ENCODE peak calls at places on chromosomes 16 and 17, in six cellular contexts. U, F, X, H, G and S are unnamed samples. For H3K27me3, the result is how much of the 10 kb centered on the place peaks cover.

GRCh38 chr17:40545660-40546059 is 19.6 kb downstream of the CCR7 start:
- DNase-seq in U (no peak), F (no peak), X (no peak), G (peak), H (no peak), S (no peak)

GRCh38 chr16:12613131-12613991 is 190.3 kb downstream of the CPPED1 start:
- DNase-seq in U (peak), X (no peak), H (no peak), F (peak), G (peak), S (no peak)

GRCh38 chr17:8210761-8211458 is 535 bp upstream of the AURKB start:
- DNase-seq in F (no peak), G (no peak), H (no peak), X (peak), U (no peak), S (peak)

GRCh38 chr17:62627219-62627903 is at the start of gene MRC2:
- DNase-seq in G (peak), U (peak), X (peak), F (peak), H (peak), S (peak)

GRCh38 chr16:59899940-59900339 is 1165.8 kb upstream of the GOT2 start:
- DNase-seq in G (no peak), U (no peak), X (no peak), F (peak), H (no peak), S (no peak)

GRCh38 chr17:9228408-9229159 is 207.3 kb downstream of the NTN1 start:
- DNase-seq in U (peak), X (no peak), G (no peak), F (no peak), H (no peak), S (peak)

GRCh38 chr17:14359251-14359939 is 58.5 kb downstream of the HS3ST3B1 start:
- DNase-seq in X (no peak), H (no peak), G (peak), F (no peak), U (no peak), S (peak)

GRCh38 chr17:10251212-10251948 is 53.0 kb upstream of the GAS7 start:
- DNase-seq in U (no peak), X (no peak), G (no peak), H (no peak), F (no peak), S (no peak)

GRCh38 chr17:30831257-30831656 is 509 bp upstream of the ATAD5 start:
- DNase-seq in G (peak), X (no peak), F (peak), U (peak), H (no peak), S (no peak)

GRCh38 chr17:71516149-71516548 is 604.7 kb upstream of the SOX9 start:
- DNase-seq in F (no peak), H (no peak), U (no peak), G (no peak), X (no peak), S (no peak)

GRCh38 chr17:27293898-27294688 is at the start of gene WSB1:
- DNase-seq in X (peak), F (peak), G (peak), U (peak), H (peak), S (peak)

GRCh38 chr17:64073771-64074703 is 53.6 kb upstream of the ICAM2 start:
- DNase-seq in X (no peak), H (no peak), G (no peak), U (no peak), F (no peak), S (no peak)

GRCh38 chr16:57092786-57093301 is 461 bp downstream of the CPNE2 start:
- DNase-seq in X (peak), H (no peak), G (peak), U (no peak), F (peak), S (peak)

GRCh38 chr17:5819396-5819795 is 235.1 kb upstream of the NLRP1 start:
- DNase-seq in U (no peak), H (no peak), G (peak), X (no peak), F (no peak), S (peak)

GRCh38 chr17:8153550-8153956 is 1.3 kb upstream of the PER1 start:
- DNase-seq in G (peak), X (no peak), U (peak), H (no peak), F (peak), S (peak)

GRCh38 chr16:49503242-49504022 is 129.8 kb downstream of the C16orf78 start:
- DNase-seq in U (no peak), X (no peak), H (no peak), F (no peak), G (no peak), S (no peak)

GRCh38 chr16:69039333-69039941 is 66.0 kb upstream of the HAS3 start:
- DNase-seq in X (no peak), F (no peak), U (peak), H (no peak), G (no peak), S (peak)

GRCh38 chr17:54544239-54544638 is 356.4 kb upstream of the TOM1L1 start:
- DNase-seq in F (peak), H (no peak), G (peak), U (no peak), X (no peak), S (no peak)

DNA sequence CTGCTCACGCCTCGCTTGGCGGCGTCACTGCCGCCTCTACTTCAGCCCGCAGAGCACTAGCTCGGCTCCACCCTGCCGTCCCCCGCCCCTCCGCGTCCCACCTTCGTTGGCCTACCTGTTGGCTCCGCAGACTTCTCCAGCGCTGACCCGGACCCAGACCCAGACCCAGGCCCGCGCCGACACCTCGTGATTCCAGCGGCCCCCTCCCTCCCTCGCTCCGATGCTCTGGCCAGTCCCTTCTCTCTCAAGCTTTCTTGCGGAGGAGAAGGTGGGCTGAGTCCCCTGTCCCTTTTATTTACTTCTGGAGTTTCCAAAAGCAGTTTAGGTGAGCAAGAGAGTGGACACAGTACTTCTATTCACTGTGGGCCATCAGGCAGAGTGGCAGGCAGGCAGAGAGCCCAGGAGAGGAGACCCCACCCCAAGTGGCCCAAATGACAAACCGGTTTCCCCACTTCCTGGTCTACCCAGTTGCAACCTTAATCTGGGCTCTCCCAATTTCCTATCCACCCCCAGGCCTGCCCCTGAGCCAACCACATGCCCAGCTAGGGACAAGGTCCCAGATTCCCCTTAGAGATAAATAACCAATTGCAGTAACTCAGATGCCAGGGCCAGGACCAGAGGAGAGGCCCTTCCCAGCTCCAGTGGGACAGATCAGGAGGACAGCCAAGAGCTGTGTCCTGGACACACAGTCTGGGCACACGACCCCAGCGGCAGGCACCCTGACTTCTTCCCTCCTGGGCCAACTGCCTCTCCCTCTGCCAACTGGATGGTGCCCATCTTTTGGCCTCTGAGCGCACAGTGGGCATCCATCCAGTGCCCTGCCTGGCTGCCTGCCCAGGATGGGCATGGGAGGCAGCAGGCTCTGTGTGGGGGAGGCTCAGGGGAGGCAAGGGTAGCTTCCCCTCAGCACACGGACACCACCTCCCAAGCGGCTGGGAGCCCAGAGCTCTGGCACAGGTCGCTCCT is 1.2 kb upstream of the SRCIN1 start:
- DNase-seq in G (peak), X (no peak), U (no peak), F (peak), H (no peak), S (no peak)
- H3K9ac ChIP-seq in G (no peak), X (no peak), U (no peak), F (peak), H (peak), S (no peak)

GRCh38 chr17:58747674-58748073 is 8.0 kb upstream of the PPM1E start:
- DNase-seq in F (no peak), G (no peak), U (no peak), X (no peak), H (no peak), S (no peak)
- H2BK15ac ChIP-seq in F (no peak), G (no peak), U (no peak), X (no peak), H (no peak), S (no peak)

GRCh38 chr16:20313741-20314140 is 13.6 kb downstream of the GP2 start:
- DNase-seq in U (no peak), X (no peak), H (no peak), F (no peak), G (no peak), S (no peak)

GRCh38 chr16:20316715-20317114 is 10.6 kb downstream of the GP2 start:
- DNase-seq in U (no peak), H (no peak), X (no peak), F (no peak), G (no peak), S (no peak)

GRCh38 chr16:20315764-20316163 is 11.5 kb downstream of the GP2 start:
- DNase-seq in H (no peak), X (no peak), G (no peak), F (no peak), U (no peak), S (no peak)

GRCh38 chr16:20317117-20317516 is 10.2 kb downstream of the GP2 start:
- DNase-seq in U (no peak), G (no peak), X (no peak), F (no peak), H (no peak), S (no peak)

DNA sequence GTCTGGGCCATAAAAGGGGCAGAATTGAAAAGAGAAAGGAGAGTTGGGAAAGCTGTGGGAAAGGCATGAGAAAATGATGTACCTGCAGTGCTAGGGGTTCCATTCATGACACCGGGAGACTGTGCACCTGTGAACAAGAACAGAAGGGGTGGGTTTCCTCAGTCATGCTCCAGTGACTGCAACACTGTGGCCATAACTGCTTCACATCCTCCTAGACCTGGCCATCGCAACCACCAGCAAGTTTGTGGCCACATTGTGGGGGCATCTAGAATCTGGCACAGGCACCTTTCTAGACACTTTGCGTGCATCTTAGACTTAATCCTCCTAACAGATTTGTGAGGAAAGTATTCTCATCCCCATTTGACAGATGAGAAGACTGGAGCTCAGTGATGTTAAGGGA is 12.7 kb downstream of the GP2 start:
- DNase-seq in U (no peak), G (no peak), F (no peak), H (no peak), X (no peak), S (no peak)
- H3K27me3 ChIP-seq in U (under half), G (under half), F (under half), H (under half), X (under half), S (under half)

GRCh38 chr16:54443839-54444238 is 157.3 kb upstream of the IRX3 start:
- DNase-seq in G (no peak), H (no peak), U (no peak), F (no peak), X (no peak), S (no peak)

GRCh38 chr16:54443352-54443751 is 156.8 kb upstream of the IRX3 start:
- DNase-seq in G (no peak), X (no peak), U (no peak), H (no peak), F (no peak), S (no peak)

GRCh38 chr16:54446639-54447038 is 160.1 kb upstream of the IRX3 start:
- DNase-seq in F (no peak), U (no peak), G (no peak), H (no peak), X (no peak), S (peak)

GRCh38 chr16:54444851-54445523 is 158.4 kb upstream of the IRX3 start:
- DNase-seq in H (no peak), G (no peak), X (no peak), U (no peak), F (no peak), S (peak)

DNA sequence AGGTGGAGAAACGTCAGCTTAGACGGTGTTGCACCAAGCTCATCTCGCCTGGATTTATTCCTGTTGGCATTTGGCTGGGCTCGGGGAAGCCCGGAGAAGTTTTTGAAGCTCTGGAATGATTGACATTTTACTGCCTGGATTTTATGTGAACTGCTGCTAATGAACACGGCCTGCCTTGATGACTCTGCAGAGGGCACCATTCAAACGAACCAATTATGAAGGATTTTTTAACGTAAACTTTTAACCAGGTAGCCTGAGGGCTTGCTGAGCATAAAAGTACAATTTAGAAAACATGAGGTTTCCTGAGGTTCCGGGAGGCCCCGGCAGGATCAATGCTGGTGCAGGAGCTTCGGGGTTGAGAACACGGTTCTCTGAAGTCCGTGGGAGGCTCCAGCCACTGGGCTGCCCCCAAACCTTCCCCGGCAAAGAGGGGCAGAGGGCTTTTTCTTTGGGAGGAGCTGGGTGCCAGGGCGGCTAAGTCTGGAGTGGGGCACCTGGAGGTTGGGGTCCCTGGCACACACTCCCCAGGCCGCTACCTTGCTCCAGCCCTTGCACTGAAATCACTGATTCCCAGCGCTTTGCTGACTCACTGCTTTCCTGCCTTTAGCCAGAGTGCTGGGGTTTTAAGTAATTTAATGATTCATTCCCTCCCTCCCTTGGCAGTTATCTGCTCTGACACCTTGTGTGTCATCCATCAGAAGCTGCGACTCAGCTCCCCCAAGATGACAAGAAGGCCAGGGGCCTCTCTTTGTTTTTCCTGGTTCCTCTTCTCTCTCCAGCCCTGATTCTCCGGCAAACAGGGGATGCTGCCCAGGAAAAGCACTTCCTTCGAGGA is 161.2 kb upstream of the IRX3 start:
- DNase-seq in H (no peak), X (no peak), G (no peak), U (peak), F (peak), S (peak)
- H3K9ac ChIP-seq in H (no peak), X (no peak), G (no peak), U (no peak), F (no peak), S (no peak)

DNA sequence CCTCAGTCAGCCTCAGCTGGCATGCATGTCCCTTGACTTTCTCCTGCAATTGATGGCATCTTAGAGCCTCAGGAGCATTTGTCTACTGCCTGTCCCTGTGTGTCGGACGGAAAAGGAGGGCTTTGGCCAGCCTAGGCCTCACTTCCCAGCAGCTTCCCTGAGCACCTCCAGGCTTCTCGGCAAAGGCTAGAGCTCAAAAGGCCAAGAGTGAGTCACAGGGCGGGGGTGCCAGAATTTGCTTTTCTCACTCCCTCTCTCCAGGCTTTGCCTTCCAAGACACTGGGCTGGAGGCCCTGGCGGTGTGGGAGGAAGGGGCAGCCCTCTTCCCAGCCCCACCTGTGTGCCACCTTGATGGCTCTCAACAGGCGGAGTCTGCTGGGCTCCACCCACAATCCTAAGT is 107.3 kb upstream of the MAF start:
- DNase-seq in U (no peak), H (no peak), F (no peak), X (no peak), G (no peak), S (no peak)
- H2BK15ac ChIP-seq in U (no peak), H (no peak), F (no peak), X (no peak), G (no peak), S (no peak)

DNA sequence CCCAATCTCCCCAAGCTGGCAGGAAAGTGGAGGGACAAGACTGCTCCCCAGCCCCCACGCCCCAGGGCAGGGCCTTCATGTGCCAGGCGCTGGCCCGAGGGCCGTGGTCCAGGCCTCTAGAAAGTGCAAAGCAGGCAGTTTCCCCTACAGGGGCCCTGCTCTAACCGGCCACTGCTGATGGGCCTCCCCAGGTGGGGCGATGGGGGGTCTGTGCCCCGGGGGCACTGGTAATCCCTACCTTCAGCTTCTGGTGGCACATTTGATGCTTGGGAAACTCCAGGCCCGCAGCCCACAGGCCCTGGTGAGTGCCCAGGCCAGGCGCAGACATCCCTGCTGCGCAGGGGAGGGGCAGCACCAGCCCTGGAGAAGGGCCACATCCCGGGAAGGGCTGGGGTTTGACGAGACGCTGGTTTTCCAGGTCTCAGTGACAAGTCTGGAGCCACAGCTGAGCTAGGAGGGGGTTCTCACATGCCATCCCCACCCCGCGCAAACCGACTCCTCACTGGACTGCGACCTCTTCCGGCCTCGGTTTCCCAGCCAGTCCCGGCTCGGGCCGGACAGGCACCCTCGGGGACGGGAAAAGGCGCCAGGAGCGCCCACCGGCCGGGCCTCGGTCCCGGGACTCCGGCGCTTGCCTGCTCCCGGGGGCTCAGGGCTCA is 1.6 kb downstream of the DOC2B start:
- DNase-seq in H (no peak), F (peak), X (peak), G (peak), U (no peak), S (no peak)
- H3K27me3 ChIP-seq in H (half or more), F (under half), X (half or more), G (under half), U (half or more), S (half or more)

DNA sequence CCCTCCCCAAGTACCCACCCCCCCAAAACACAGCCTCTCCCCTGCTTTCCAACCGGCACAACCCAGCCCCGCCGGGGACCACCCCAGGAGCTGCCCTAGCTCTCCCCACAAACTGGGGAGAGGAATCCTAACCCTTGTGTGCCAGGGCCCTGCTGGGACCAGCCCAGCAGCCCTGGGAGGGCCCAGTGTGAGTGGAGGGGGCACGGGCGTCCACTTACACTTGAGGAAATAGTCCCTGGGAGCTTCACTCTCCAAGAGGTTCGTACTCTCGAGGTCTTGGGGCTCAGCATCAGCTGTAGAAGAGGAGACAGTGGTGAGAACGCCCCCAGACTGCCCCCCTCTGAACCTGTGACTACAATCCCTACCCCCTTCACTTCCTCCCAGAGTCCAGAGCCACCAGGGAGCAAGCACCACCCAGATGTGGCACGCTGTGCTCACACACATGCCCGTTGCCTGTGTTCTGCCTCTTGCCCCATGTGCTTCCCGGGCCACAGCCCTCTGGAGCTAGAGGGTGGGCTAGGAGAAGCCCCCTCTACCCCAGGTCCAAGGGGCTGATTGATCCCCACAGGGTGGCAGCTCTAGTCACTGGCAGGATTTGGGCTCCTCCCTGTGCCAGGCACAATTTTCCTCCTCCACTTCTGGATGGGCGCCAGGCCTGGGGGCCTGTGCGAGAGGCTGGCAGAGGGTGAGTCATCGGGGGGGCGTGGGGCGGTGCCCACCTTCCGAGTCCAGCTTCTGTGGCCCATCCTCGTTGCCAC is 3.0 kb downstream of the TRIM47 start:
- DNase-seq in F (no peak), X (no peak), U (no peak), G (no peak), H (no peak), S (no peak)
- H3K9ac ChIP-seq in F (no peak), X (no peak), U (no peak), G (no peak), H (peak), S (peak)